ENCODE peak calls at places on chromosomes 12 and 14, in four cellular contexts. D, M, Y and G are unnamed samples.

GRCh38 chr14:75559045-75559444 is 19.4 kb upstream of the FLVCR2 start:
- DNase-seq in D (no peak), M (no peak), Y (no peak), G (no peak)

GRCh38 chr12:101066489-101066888 is 143.5 kb downstream of the SLC5A8 start:
- DNase-seq in D (no peak), M (no peak), Y (no peak), G (no peak)

GRCh38 chr12:98656289-98657101 is 11.4 kb downstream of the APAF1 start:
- DNase-seq in D (no peak), M (no peak), Y (no peak), G (no peak)

GRCh38 chr12:52696588-52696987 is 6.7 kb downstream of the KRT77 start:
- DNase-seq in D (no peak), M (no peak), Y (no peak), G (no peak)

GRCh38 chr12:19646599-19646998 is 207.3 kb downstream of the AEBP2 start:
- DNase-seq in D (no peak), M (no peak), Y (no peak), G (no peak)

GRCh38 chr12:126608607-126609175 is 1543.5 kb downstream of the AACS start:
- DNase-seq in D (no peak), M (no peak), Y (no peak), G (no peak)

GRCh38 chr14:29800961-29801360 is 126.7 kb downstream of the PRKD1 start:
- DNase-seq in D (no peak), M (no peak), Y (no peak), G (no peak)

GRCh38 chr12:71755146-71755892 is 656 bp downstream of the RAB21 start:
- DNase-seq in D (no peak), M (peak; percentile 18), Y (no peak), G (no peak)

GRCh38 chr12:19130224-19131019 is 889 bp downstream of the PLEKHA5 start:
- DNase-seq in D (peak; percentile 43), M (no peak), Y (no peak), G (no peak)

GRCh38 chr14:100583245-100583644 is 4.0 kb downstream of the BEGAIN start:
- DNase-seq in D (no peak), M (no peak), Y (no peak), G (no peak)
- TF ChIP-seq CTCF in D (no peak), M (no peak), Y (no peak), G (no peak)

GRCh38 chr14:70759398-70759797 is 49.9 kb downstream of the MAP3K9 start:
- DNase-seq in D (no peak), M (no peak), Y (no peak), G (no peak)

GRCh38 chr14:70753518-70753953 is 55.8 kb downstream of the MAP3K9 start:
- DNase-seq in D (no peak), M (peak; percentile 94), Y (no peak), G (no peak)

GRCh38 chr14:70755655-70756054 is 53.7 kb downstream of the MAP3K9 start:
- DNase-seq in D (no peak), M (no peak), Y (no peak), G (no peak)

DNA sequence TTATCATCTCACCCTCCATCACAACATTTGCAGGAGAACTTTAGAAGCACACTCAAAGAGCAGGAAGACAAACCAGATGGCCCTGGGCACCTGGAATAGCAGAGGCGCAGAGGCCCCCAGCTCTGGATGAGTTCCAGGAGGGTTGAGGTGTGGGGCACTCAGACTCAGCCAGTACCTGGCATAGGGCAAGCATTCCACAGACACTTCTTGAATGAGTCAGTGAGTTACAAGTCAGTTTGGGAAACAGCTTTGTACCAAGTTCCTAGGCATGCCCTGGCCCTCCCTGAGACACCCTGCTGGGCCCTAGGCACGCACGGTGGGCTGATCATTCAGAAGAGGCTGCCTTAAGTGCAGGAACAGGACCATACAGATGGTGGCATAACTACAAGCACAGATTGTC is 54.3 kb downstream of the MAP3K9 start:
- DNase-seq in D (no peak), M (peak; percentile 41), Y (peak; percentile 74), G (peak; percentile 5)
- TF ChIP-seq TCF7L2 in D (no peak), M (no peak), Y (peak; percentile 15), G (no peak)

GRCh38 chr12:132618683-132619043 is at the start of gene P2RX2:
- DNase-seq in D (no peak), M (no peak), Y (no peak), G (no peak)
- H3K4me3 ChIP-seq in D (no peak within 1 kb of the TSS), M (no peak within 1 kb of the TSS), Y (no peak within 1 kb of the TSS), G (peak within 1 kb of the TSS; percentile 33)

DNA sequence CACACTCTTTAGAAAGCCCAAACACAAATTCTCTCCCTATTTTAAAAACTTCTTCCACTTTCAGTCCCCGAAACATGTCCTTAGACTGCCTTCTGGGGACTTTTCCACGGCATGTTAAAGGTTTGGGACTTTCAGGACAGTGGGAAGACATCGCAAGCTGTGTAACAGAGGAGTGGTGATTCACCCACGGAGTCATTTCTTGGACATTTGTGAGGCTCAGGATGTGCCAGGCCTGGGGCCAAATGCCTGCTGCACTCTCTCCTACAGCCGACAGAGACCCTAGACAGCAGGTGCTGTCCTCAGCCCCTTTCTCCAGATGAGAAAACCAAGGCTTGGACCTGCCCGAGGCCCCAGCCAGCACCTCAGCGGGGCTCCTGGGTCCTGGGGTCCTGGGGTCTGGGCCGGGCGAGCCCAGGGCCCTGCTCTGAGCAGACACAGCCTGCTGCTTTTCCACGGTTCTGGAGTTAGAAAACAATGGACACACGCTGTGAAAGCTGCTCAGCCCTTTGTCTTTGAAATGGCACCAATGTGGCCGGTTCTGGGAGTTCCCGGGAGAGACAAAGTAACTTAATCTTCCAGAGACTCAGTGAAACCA is 370.2 kb upstream of the SFSWAP start:
- DNase-seq in D (no peak), M (no peak), Y (no peak), G (no peak)
- TF ChIP-seq CTCF in D (no peak), M (no peak), Y (no peak), G (no peak)

GRCh38 chr14:99747167-99747566 is 46.0 kb upstream of the EML1 start:
- DNase-seq in D (no peak), M (no peak), Y (no peak), G (no peak)

GRCh38 chr14:99744873-99745224 is 48.4 kb upstream of the EML1 start:
- DNase-seq in D (no peak), M (no peak), Y (no peak), G (no peak)

GRCh38 chr14:99744199-99744872 is 48.9 kb upstream of the EML1 start:
- DNase-seq in D (no peak), M (no peak), Y (no peak), G (no peak)

GRCh38 chr14:99747582-99748330 is 45.5 kb upstream of the EML1 start:
- DNase-seq in D (no peak), M (no peak), Y (no peak), G (no peak)

GRCh38 chr14:99745307-99745951 is 47.8 kb upstream of the EML1 start:
- DNase-seq in D (no peak), M (no peak), Y (no peak), G (no peak)
- TF ChIP-seq TCF7L2 in D (no peak), M (no peak), Y (no peak), G (no peak)

DNA sequence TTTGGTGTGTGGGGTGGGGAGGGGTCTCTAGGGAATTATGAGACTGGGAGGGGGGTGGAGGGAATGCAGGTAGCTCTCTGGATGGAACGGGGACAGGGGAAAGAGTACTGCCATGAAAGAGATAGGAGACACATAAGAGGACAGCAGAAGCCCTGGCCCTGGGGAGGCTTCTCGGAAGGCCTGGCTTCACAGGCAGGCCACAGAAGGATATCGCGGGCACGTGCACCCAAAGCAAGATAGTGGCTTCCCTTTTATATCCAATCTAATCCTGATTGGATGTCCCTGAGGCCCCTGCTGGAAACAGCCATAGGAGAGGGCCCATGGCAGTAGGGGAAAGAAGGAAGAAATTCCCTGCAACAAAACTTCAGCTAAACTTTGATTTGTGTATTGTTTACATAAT is 113.5 kb downstream of the GCH1 start:
- DNase-seq in D (no peak), M (no peak), Y (no peak), G (no peak)
- H3K4me3 ChIP-seq in D (no peak overlapping the region), M (no peak overlapping the region), Y (no peak overlapping the region), G (no peak overlapping the region)

GRCh38 chr14:103714063-103714724 is 1.1 kb downstream of the XRCC3 start:
- DNase-seq in D (no peak), M (no peak), Y (no peak), G (no peak)
- TF ChIP-seq CTCF in D (no peak), M (no peak), Y (no peak), G (no peak)

DNA sequence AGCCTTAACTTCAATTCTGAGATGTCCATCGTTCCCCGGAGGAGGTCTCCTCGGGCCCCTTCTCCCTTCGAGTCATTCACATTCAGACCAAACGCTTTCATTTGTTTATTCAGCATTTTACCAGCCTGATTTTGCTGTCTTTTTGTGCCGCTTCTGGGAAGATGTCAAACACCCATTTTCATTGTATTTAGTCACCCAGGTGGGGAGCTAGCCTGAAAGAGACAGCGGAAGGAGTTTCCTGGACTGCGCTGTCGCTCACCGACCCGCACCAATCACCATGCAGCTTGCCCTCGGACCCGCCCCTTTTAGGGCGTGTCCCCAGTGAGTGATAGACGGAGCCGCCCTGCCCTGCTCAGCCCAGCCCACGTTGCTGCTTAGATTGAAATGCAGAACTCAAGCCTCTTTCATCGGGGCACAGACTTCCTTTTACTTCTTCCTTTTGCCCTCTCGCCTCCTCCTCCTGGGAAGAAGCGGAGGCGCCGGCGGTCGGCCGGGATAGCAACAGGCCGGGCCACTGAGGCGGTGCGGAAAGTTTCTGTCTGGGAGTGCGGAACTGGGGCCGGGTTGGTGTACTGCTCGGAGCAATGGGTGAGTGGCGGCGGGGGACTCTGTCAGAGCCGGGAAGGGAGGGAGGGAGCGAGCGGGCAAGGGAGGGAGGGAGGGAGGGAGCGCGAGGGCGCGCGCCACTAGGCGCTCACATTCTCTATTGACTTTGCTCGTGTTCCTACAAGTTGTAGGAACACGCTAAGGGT is at the start of gene PAX9:
- DNase-seq in D (peak; percentile 92), M (peak; percentile 39), Y (peak; percentile 81), G (peak; percentile 74)
- TF ChIP-seq TCF7L2 in D (no peak), M (no peak), Y (no peak), G (no peak)

GRCh38 chr14:58280954-58281787 is 17.2 kb upstream of the ARID4A start:
- DNase-seq in D (peak; percentile 23), M (no peak), Y (no peak), G (no peak)
- H3K4me3 ChIP-seq in D (no peak overlapping the region), M (no peak overlapping the region), Y (no peak overlapping the region), G (no peak overlapping the region)